ENCODE peak calls at places on chromosomes 7 and 10, in five cellular contexts. P is right lobe of liver, Y is A549, R is suprapubic skin, K is astrocyte. F is an unnamed sample.
A peak's percentile ranks its signal among the peaks of the same experiment; 100 is the strongest.

GRCh38 chr7:7812112-7812511 is 93.7 kb upstream of the RPA3 start:
- DNase-seq in P (peak; percentile 27), Y (no peak), R (no peak), K (no peak), F (no peak)

GRCh38 chr10:76786673-76787072 is 850.9 kb downstream of the KCNMA1 start:
- DNase-seq in P (no peak), Y (no peak), R (no peak), K (no peak), F (no peak)

GRCh38 chr7:27156508-27156898 is at the start of gene HOXA7:
- DNase-seq in P (no peak), Y (peak; percentile 73), R (peak; percentile 93), K (no peak), F (no peak)

GRCh38 chr7:17354473-17354872 is 56.0 kb downstream of the AHR start:
- DNase-seq in P (no peak), Y (no peak), R (no peak), K (no peak), F (no peak)

GRCh38 chr7:81515009-81515408 is 254.8 kb downstream of the HGF start:
- DNase-seq in P (no peak), Y (no peak), R (no peak), K (peak; percentile 39), F (no peak)

GRCh38 chr10:92517034-92517655 is 56.7 kb downstream of the IDE start:
- DNase-seq in P (no peak), Y (peak; percentile 78), R (no peak), K (peak; percentile 50), F (peak; percentile 93)

GRCh38 chr7:129098409-129099084 is 43.6 kb upstream of the TNPO3 start:
- DNase-seq in P (no peak), Y (no peak), R (no peak), K (no peak), F (no peak)

GRCh38 chr7:27096756-27097514 is 1.1 kb upstream of the HOXA1 start:
- DNase-seq in P (peak; percentile 41), Y (no peak), R (no peak), K (peak; percentile 30), F (no peak)

GRCh38 chr10:37952051-37952815 is 24.2 kb downstream of the ZNF25 start:
- DNase-seq in P (no peak), Y (no peak), R (no peak), K (no peak), F (no peak)
- H3K9me3 ChIP-seq in P (no peaks in the 10 kb centered on the region), Y (peaks cover 38% of the 10 kb centered on the region), R (no peaks in the 10 kb centered on the region), K (peaks cover 17% of the 10 kb centered on the region), F (peaks cover 18% of the 10 kb centered on the region)

GRCh38 chr10:74071151-74071550 is 73.2 kb downstream of the VCL start:
- DNase-seq in P (no peak), Y (no peak), R (no peak), K (peak; percentile 94), F (peak; percentile 86)
- H3K4me3 ChIP-seq in P (no peak overlapping the region), Y (no peak overlapping the region), R (no peak overlapping the region), K (no peak overlapping the region), F (no peak overlapping the region)

DNA sequence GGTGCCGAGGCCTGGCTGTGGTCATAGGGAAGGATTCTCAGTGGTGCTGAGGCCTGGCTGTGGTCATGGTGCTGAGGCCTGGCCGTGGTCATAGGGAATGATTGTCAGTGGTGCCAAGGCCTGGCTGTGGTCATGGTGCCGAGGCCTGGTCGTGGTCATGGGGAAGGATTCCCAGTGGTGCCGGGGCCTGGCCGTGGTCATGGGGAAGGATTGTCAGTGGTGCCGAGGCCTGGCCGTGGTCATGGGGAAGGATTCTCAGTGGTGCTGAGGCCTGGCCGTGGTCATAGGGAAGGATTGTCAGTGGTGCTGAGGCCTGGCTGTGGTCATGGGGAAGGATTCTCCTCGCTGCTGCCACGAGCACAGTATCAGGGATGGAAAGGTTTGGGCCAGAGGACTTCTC is 327.3 kb downstream of the ADARB2 start:
- DNase-seq in P (no peak), Y (no peak), R (no peak), K (no peak), F (no peak)
- H3K9me3 ChIP-seq in P (no peaks in the 10 kb centered on the region), Y (no peaks in the 10 kb centered on the region), R (no peaks in the 10 kb centered on the region), K (no peaks in the 10 kb centered on the region), F (no peaks in the 10 kb centered on the region)

DNA sequence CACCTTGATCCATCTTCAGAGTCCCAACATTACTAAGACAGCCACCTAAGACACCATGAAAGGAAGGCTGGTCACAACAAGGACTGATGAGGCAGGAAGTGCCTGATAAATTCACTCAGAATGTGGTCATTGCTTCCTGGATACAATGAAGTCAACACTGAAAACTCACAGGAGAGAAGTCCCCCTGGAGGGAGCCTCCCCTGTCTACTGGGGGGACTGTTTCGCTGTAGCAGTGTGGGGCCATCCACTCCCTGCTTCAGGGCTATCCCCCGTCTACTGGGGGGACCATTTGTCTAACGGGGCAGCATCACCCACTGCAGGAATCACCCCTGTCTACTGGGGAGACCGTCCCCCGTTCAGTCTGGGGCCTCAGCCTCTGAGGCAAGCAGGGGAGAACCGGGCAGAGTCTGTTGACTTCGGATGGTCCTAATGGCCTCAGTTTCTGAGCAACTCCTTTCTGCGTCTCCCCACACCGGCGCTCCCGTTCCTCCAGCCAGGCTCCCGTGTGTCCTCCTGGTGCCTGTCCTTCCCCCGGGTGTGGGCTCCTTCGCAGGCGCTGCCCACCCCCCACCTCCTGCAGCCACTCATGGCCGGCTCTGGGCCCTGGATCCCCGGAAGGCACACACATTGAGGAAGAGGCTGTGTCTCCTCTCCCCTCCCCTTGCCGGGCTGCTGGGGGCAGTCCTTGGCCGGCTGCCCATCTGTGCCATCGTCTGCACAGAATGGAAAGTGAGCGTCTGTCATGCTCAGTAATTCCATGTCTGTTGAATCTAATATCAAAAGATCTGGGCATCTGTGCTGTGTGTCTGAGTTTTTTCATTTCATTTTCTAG is 59.9 kb upstream of the DNAJB6 start:
- DNase-seq in P (no peak), Y (no peak), R (no peak), K (no peak), F (no peak)
- H3K4me3 ChIP-seq in P (no peak overlapping the region), Y (no peak overlapping the region), R (no peak overlapping the region), K (no peak overlapping the region), F (no peak overlapping the region)

F was measured in adipocyte.